ENCODE peak calls at places on chromosome 7, in seven cellular contexts. One of them, this sample, is unnamed. For H4K20me1, the result is how much of the 10 kb centered on the place peaks cover.

GRCh38 chr7:8436965-8437364 is 3.6 kb downstream of the NXPH1 start:
- DNase-seq in PC-3: peak
- DNase-seq in neural progenitor cell: peak
- DNase-seq in fibroblast of lung: no peak
- DNase-seq in IMR-90: no peak
- DNase-seq in HepG2: peak
- DNase-seq in HCT116: peak
- DNase-seq in this sample: no peak

GRCh38 chr7:65225422-65226006 is 148.1 kb upstream of the ZNF92 start:
- DNase-seq in PC-3: no peak
- DNase-seq in neural progenitor cell: no peak
- DNase-seq in fibroblast of lung: no peak
- DNase-seq in IMR-90: no peak
- DNase-seq in HepG2: no peak
- DNase-seq in HCT116: no peak
- DNase-seq in this sample: no peak

GRCh38 chr7:151774951-151775350 is 102.0 kb downstream of the PRKAG2 start:
- DNase-seq in PC-3: no peak
- DNase-seq in neural progenitor cell: no peak
- DNase-seq in fibroblast of lung: no peak
- DNase-seq in IMR-90: no peak
- DNase-seq in HepG2: no peak
- DNase-seq in HCT116: no peak
- DNase-seq in this sample: no peak

GRCh38 chr7:77238703-77239136 is 39.1 kb upstream of the FGL2 start:
- DNase-seq in PC-3: no peak
- DNase-seq in neural progenitor cell: no peak
- DNase-seq in fibroblast of lung: no peak
- DNase-seq in IMR-90: no peak
- DNase-seq in HepG2: no peak
- DNase-seq in HCT116: no peak
- DNase-seq in this sample: no peak

GRCh38 chr7:149011491-149011890 is 16.8 kb downstream of the PDIA4 start:
- DNase-seq in PC-3: no peak
- DNase-seq in neural progenitor cell: no peak
- DNase-seq in fibroblast of lung: no peak
- DNase-seq in IMR-90: no peak
- DNase-seq in HepG2: no peak
- DNase-seq in HCT116: no peak
- DNase-seq in this sample: no peak

GRCh38 chr7:5234852-5235831 is 45.1 kb downstream of the WIPI2 start:
- DNase-seq in PC-3: peak
- DNase-seq in neural progenitor cell: no peak
- DNase-seq in fibroblast of lung: peak
- DNase-seq in IMR-90: peak
- DNase-seq in HepG2: no peak
- DNase-seq in HCT116: no peak
- DNase-seq in this sample: peak

GRCh38 chr7:22234247-22234646 is 122.7 kb downstream of the RAPGEF5 start:
- DNase-seq in PC-3: no peak
- DNase-seq in neural progenitor cell: no peak
- DNase-seq in fibroblast of lung: peak
- DNase-seq in IMR-90: no peak
- DNase-seq in HepG2: no peak
- DNase-seq in HCT116: no peak
- DNase-seq in this sample: peak

GRCh38 chr7:31924228-31924627 is 146.0 kb downstream of the PDE1C start:
- DNase-seq in PC-3: no peak
- DNase-seq in neural progenitor cell: no peak
- DNase-seq in fibroblast of lung: no peak
- DNase-seq in IMR-90: no peak
- DNase-seq in HepG2: no peak
- DNase-seq in HCT116: no peak
- DNase-seq in this sample: no peak

GRCh38 chr7:1893025-1893424 is 222.9 kb downstream of the ELFN1 start:
- DNase-seq in PC-3: no peak
- DNase-seq in neural progenitor cell: peak
- DNase-seq in fibroblast of lung: peak
- DNase-seq in IMR-90: no peak
- DNase-seq in HepG2: no peak
- DNase-seq in HCT116: no peak
- DNase-seq in this sample: no peak

GRCh38 chr7:30925117-30925516 is 13.5 kb downstream of the AQP1 start:
- DNase-seq in PC-3: no peak
- DNase-seq in neural progenitor cell: no peak
- DNase-seq in fibroblast of lung: no peak
- DNase-seq in IMR-90: no peak
- DNase-seq in HepG2: no peak
- DNase-seq in HCT116: no peak
- DNase-seq in this sample: no peak

GRCh38 chr7:149862156-149862555 is 11.6 kb upstream of the ATP6V0E2 start:
- DNase-seq in PC-3: no peak
- DNase-seq in neural progenitor cell: no peak
- DNase-seq in fibroblast of lung: no peak
- DNase-seq in IMR-90: no peak
- DNase-seq in HepG2: no peak
- DNase-seq in HCT116: no peak
- DNase-seq in this sample: no peak

GRCh38 chr7:137592232-137592896 is 248.8 kb upstream of the PTN start:
- DNase-seq in PC-3: peak
- DNase-seq in neural progenitor cell: peak
- DNase-seq in fibroblast of lung: peak
- DNase-seq in IMR-90: peak
- DNase-seq in HepG2: peak
- DNase-seq in HCT116: peak
- DNase-seq in this sample: peak

GRCh38 chr7:103690576-103690975 is 244.6 kb upstream of the SLC26A5 start:
- DNase-seq in PC-3: no peak
- DNase-seq in neural progenitor cell: no peak
- DNase-seq in fibroblast of lung: peak
- DNase-seq in IMR-90: peak
- DNase-seq in HepG2: no peak
- DNase-seq in HCT116: no peak
- DNase-seq in this sample: peak

GRCh38 chr7:82841828-82842227 is 320.9 kb downstream of the PCLO start:
- DNase-seq in PC-3: peak
- DNase-seq in neural progenitor cell: no peak
- DNase-seq in fibroblast of lung: peak
- DNase-seq in IMR-90: no peak
- DNase-seq in HepG2: no peak
- DNase-seq in HCT116: no peak
- DNase-seq in this sample: peak
- H4K20me1 ChIP-seq in PC-3: under half
- H4K20me1 ChIP-seq in neural progenitor cell: under half
- H4K20me1 ChIP-seq in fibroblast of lung: under half
- H4K20me1 ChIP-seq in IMR-90: under half
- H4K20me1 ChIP-seq in HepG2: under half
- H4K20me1 ChIP-seq in HCT116: under half
- H4K20me1 ChIP-seq in this sample: under half

GRCh38 chr7:23475579-23475844 is 5.2 kb upstream of the IGF2BP3 start:
- DNase-seq in PC-3: no peak
- DNase-seq in neural progenitor cell: no peak
- DNase-seq in fibroblast of lung: no peak
- DNase-seq in IMR-90: no peak
- DNase-seq in HepG2: no peak
- DNase-seq in HCT116: no peak
- DNase-seq in this sample: no peak
- H3K9ac ChIP-seq in PC-3: peak
- H3K9ac ChIP-seq in neural progenitor cell: peak
- H3K9ac ChIP-seq in fibroblast of lung: no peak
- H3K9ac ChIP-seq in IMR-90: peak
- H3K9ac ChIP-seq in HepG2: peak
- H3K9ac ChIP-seq in HCT116: no peak
- H3K9ac ChIP-seq in this sample: no peak

DNA sequence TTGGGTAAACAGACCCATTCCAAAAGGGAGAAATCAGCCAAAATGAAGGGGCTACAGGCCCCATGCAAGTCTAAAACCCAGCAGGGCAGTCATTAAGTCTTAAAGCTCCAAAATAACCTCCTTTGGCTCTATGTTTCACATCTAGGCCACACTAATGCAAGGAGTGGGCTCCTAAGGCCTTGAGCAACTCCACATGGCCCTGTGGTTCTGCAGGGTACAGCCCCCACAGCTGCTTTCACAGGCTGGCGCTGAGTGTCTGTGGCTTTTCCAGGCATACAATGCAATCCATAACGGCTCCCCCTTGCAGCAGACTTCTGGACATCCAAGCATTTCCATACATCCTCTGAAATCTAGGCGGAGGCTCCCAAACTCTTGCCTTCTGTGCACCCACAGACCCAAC is 9.0 kb downstream of the TMEM243 start:
- DNase-seq in PC-3: no peak
- DNase-seq in neural progenitor cell: no peak
- DNase-seq in fibroblast of lung: no peak
- DNase-seq in IMR-90: no peak
- DNase-seq in HepG2: no peak
- DNase-seq in HCT116: no peak
- DNase-seq in this sample: no peak
- H4K20me1 ChIP-seq in PC-3: under half
- H4K20me1 ChIP-seq in neural progenitor cell: under half
- H4K20me1 ChIP-seq in fibroblast of lung: under half
- H4K20me1 ChIP-seq in IMR-90: under half
- H4K20me1 ChIP-seq in HepG2: under half
- H4K20me1 ChIP-seq in HCT116: under half
- H4K20me1 ChIP-seq in this sample: half or more

GRCh38 chr7:158976849-158977593 is 120.7 kb downstream of the DYNC2I1 start:
- DNase-seq in PC-3: peak
- DNase-seq in neural progenitor cell: peak
- DNase-seq in fibroblast of lung: peak
- DNase-seq in IMR-90: peak
- DNase-seq in HepG2: peak
- DNase-seq in HCT116: peak
- DNase-seq in this sample: peak

GRCh38 chr7:158979023-158979529 is 122.7 kb downstream of the DYNC2I1 start:
- DNase-seq in PC-3: no peak
- DNase-seq in neural progenitor cell: no peak
- DNase-seq in fibroblast of lung: no peak
- DNase-seq in IMR-90: no peak
- DNase-seq in HepG2: no peak
- DNase-seq in HCT116: no peak
- DNase-seq in this sample: no peak

GRCh38 chr7:158973941-158974785 is 117.8 kb downstream of the DYNC2I1 start:
- DNase-seq in PC-3: no peak
- DNase-seq in neural progenitor cell: no peak
- DNase-seq in fibroblast of lung: no peak
- DNase-seq in IMR-90: no peak
- DNase-seq in HepG2: no peak
- DNase-seq in HCT116: no peak
- DNase-seq in this sample: no peak

GRCh38 chr7:158975526-158976467 is 119.4 kb downstream of the DYNC2I1 start:
- DNase-seq in PC-3: peak
- DNase-seq in neural progenitor cell: peak
- DNase-seq in fibroblast of lung: no peak
- DNase-seq in IMR-90: no peak
- DNase-seq in HepG2: peak
- DNase-seq in HCT116: no peak
- DNase-seq in this sample: no peak

GRCh38 chr7:158976468-158976848 is 120.1 kb downstream of the DYNC2I1 start:
- DNase-seq in PC-3: no peak
- DNase-seq in neural progenitor cell: peak
- DNase-seq in fibroblast of lung: no peak
- DNase-seq in IMR-90: no peak
- DNase-seq in HepG2: peak
- DNase-seq in HCT116: no peak
- DNase-seq in this sample: no peak
- H3K9ac ChIP-seq in PC-3: no peak
- H3K9ac ChIP-seq in neural progenitor cell: no peak
- H3K9ac ChIP-seq in fibroblast of lung: no peak
- H3K9ac ChIP-seq in IMR-90: no peak
- H3K9ac ChIP-seq in HepG2: peak
- H3K9ac ChIP-seq in HCT116: no peak
- H3K9ac ChIP-seq in this sample: no peak